ENCODE peak calls at places on chromosomes 6 and 20, in seven cellular contexts. X, Y, P, L, H, F and T are unnamed samples.

GRCh38 chr6:46022110-46022948 is 6.7 kb upstream of the CLIC5 start:
- DNase-seq in Y (no peak), P (no peak), L (no peak), X (no peak), F (peak; percentile 17), H (no peak), T (no peak)

GRCh38 chr6:102742033-102742432 is 1348.5 kb downstream of the GRIK2 start:
- DNase-seq in X (no peak), L (no peak), H (no peak), P (no peak), Y (no peak), F (no peak), T (no peak)

GRCh38 chr6:70112686-70113570 is 190.0 kb downstream of the COL9A1 start:
- DNase-seq in Y (no peak), L (peak; percentile 16), H (no peak), X (no peak), P (no peak), F (no peak), T (no peak)

GRCh38 chr6:133923938-133924593 is 29.0 kb upstream of the TBPL1 start:
- DNase-seq in X (peak; percentile 28), Y (peak; percentile 62), F (peak; percentile 74), L (peak; percentile 60), H (peak; percentile 90), P (peak; percentile 84), T (no peak)

GRCh38 chr6:53410508-53411258 is 61.9 kb upstream of the ELOVL5 start:
- DNase-seq in P (peak; percentile 32), Y (peak; percentile 25), X (no peak), H (peak; percentile 58), L (peak; percentile 39), F (peak; percentile 38), T (peak; percentile 36)

GRCh38 chr6:105204331-105204730 is 24.5 kb upstream of the POPDC3 start:
- DNase-seq in L (no peak), H (no peak), Y (no peak), X (no peak), F (peak; percentile 52), P (no peak), T (no peak)

GRCh38 chr20:44039741-44040140 is 125.1 kb downstream of the TOX2 start:
- DNase-seq in H (no peak), X (no peak), P (no peak), Y (no peak), F (no peak), L (peak; percentile 12), T (no peak)

GRCh38 chr6:53338304-53338703 is 10.4 kb downstream of the ELOVL5 start:
- DNase-seq in L (no peak), H (no peak), F (no peak), P (no peak), X (no peak), Y (no peak), T (no peak)

GRCh38 chr6:161169690-161170089 is 104.2 kb downstream of the AGPAT4 start:
- DNase-seq in L (no peak), X (no peak), F (peak; percentile 54), H (peak; percentile 46), P (peak; percentile 81), Y (no peak), T (no peak)

GRCh38 chr6:124684621-124685020 is 277.6 kb upstream of the RNF217 start:
- DNase-seq in Y (no peak), X (no peak), P (no peak), L (no peak), H (no peak), F (no peak), T (no peak)

GRCh38 chr6:25027221-25027916 is 91.6 kb upstream of the RIPOR2 start:
- DNase-seq in L (no peak), H (no peak), X (no peak), F (no peak), Y (no peak), P (no peak), T (peak; percentile 58)

GRCh38 chr6:23524556-23524955 is 601.5 kb upstream of the NRSN1 start:
- DNase-seq in H (no peak), Y (no peak), L (no peak), F (no peak), P (no peak), X (no peak), T (no peak)

GRCh38 chr6:22551280-22551679 is 18.1 kb upstream of the HDGFL1 start:
- DNase-seq in F (no peak), Y (no peak), X (no peak), P (no peak), L (no peak), H (no peak), T (no peak)

GRCh38 chr6:36368921-36369880 is 18.3 kb downstream of the ETV7 start:
- DNase-seq in P (peak; percentile 55), H (peak; percentile 82), L (no peak), X (no peak), F (peak; percentile 72), Y (no peak), T (no peak)

GRCh38 chr6:45655630-45656422 is 278.1 kb upstream of the SUPT3H start:
- DNase-seq in L (no peak), X (no peak), Y (no peak), H (peak; percentile 91), F (peak; percentile 99), P (peak; percentile 98), T (no peak)

GRCh38 chr20:21183722-21184121 is 57.8 kb downstream of the KIZ start:
- DNase-seq in H (no peak), P (no peak), Y (no peak), X (no peak), L (no peak), F (no peak), T (no peak)

GRCh38 chr6:166588691-166589333 is 2.3 kb upstream of the RAMACL start:
- DNase-seq in P (peak; percentile 74), X (no peak), Y (no peak), H (peak; percentile 79), F (peak; percentile 6), L (no peak), T (no peak)

GRCh38 chr20:38075161-38075998 is 41.8 kb downstream of the RPRD1B start:
- DNase-seq in X (no peak), P (no peak), H (no peak), L (no peak), F (no peak), Y (no peak), T (no peak)

GRCh38 chr6:68575765-68576439 is 59.2 kb upstream of the ADGRB3 start:
- DNase-seq in Y (peak; percentile 6), P (no peak), L (no peak), X (peak; percentile 18), F (no peak), H (peak; percentile 29), T (no peak)

GRCh38 chr6:88142299-88142668 is 23.9 kb downstream of the CNR1 start:
- DNase-seq in F (no peak), X (no peak), L (no peak), P (no peak), H (no peak), Y (no peak), T (no peak)

GRCh38 chr6:163872335-163872734 is 457.8 kb downstream of the QKI start:
- DNase-seq in P (peak; percentile 84), X (no peak), Y (no peak), H (peak; percentile 92), L (no peak), F (peak; percentile 20), T (no peak)

GRCh38 chr20:4025679-4026078 is 10.3 kb upstream of the RNF24 start:
- DNase-seq in P (no peak), L (no peak), Y (no peak), X (no peak), H (peak; percentile 12), F (no peak), T (no peak)

GRCh38 chr6:3163248-3163594 is 5.9 kb upstream of the TUBB2A start:
- DNase-seq in F (no peak), L (no peak), H (no peak), Y (no peak), X (no peak), P (no peak), T (no peak)
- TF ChIP-seq CTCF in F (no peak), L (no peak), H (no peak), Y (no peak), X (peak; percentile 10), P (no peak), T (no peak)

DNA sequence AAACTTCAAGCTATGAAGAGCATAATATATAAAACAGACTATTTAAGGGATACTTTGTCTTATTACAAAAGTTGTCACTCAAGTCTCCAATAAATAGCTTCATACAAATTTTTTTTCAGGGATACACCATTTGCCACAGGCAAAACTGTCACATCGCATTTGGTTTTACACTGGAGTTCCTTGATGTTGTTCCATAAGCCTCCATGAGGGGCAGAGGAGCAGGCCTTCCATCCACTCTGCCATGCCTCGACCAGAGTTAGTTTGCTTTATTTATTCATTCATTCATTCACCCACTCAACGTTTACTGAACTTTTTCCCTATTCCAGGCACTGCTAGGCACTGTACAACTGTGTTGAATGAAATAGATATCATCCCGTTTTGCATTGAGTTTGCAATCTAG is 246.6 kb downstream of the PHF3 start:
- DNase-seq in H (no peak), Y (no peak), L (no peak), P (no peak), X (no peak), F (no peak), T (no peak)
- TF ChIP-seq CTCF in H (peak; percentile 33), Y (peak; percentile 24), L (no peak), P (peak; percentile 57), X (peak; percentile 38), F (peak; percentile 21), T (no peak)

DNA sequence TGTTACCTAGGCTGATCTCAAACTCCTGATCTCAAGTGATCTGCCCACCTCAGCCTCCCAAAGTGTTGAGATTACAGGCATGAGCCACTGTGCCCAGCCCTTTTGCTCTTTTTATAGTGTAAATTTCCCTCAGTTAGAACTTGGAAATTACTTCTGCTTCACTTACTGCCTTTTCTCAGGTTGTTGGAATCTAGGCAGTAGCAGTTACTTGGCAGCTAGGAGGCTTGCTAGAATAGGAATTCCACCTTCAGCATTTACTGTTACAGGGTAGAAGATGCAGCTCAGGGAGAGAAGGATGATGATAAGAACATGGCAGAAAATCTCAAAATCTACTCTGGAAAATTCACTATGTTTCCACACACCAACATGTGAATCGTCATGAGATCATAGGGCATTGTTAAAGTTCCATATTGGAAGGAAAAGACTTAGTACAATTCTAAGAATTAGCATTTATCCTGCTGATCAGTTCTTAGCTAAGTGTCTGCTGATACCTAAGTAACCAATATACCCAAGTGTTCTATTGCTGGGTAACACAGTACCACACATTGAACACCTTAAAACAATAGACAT is 182.2 kb downstream of the SLC16A10 start:
- DNase-seq in H (no peak), Y (no peak), X (no peak), F (peak; percentile 44), L (no peak), P (no peak), T (no peak)
- TF ChIP-seq CTCF in H (no peak), Y (no peak), X (no peak), F (no peak), L (no peak), P (no peak), T (no peak)

DNA sequence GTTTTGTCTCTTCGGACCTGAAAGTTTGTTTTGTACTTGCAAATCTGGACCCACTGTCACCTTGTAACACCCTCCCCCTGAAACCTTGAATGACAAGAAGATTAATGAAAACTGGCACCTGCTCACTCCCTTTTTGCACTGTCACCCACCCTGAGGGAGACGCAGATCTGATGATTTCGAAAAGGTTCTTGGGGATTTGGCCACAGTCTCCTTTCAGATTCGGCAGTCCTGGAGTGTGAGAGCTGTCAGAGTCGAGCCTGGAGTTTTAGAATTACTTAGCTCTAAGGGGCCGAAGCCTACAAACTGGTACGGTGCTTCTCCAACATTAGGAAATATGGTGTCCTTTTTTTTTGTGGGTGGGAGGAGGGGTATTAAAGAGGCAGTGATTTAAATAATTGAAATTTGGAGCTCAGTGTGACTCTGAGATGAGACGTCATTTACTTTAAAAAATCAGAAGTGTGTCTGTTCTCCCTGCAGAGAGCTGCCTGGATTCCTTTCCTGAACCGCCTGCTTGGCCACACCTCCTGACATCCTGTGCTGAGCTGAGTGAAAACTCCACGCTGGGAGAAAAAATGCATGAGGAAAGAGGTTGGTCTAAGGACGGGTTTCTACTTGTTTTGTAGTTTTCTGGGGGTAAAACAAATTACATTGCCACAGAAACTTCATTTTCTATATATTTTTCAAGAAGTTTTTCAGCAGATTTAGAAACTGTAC is 447.0 kb upstream of the CDH4 start:
- DNase-seq in L (no peak), F (no peak), P (no peak), H (no peak), Y (peak; percentile 18), X (no peak), T (no peak)
- TF ChIP-seq CTCF in L (no peak), F (no peak), P (no peak), H (no peak), Y (no peak), X (no peak), T (no peak)